ENCODE peak calls at places on chromosomes 4 and X, in six cellular contexts. One of them, this sample, is unnamed.

GRCh38 chr4:66575024-66575696 is 904.9 kb upstream of the EPHA5 start:
- DNase-seq in right cardiac atrium: peak
- DNase-seq in heart right ventricle: no peak
- DNase-seq in AG08396: peak
- DNase-seq in GM03348: peak
- DNase-seq in GM20000: no peak
- DNase-seq in this sample: no peak

GRCh38 chrX:9561199-9561598 is 96.3 kb downstream of the TBL1X start:
- DNase-seq in right cardiac atrium: no peak
- DNase-seq in heart right ventricle: no peak
- DNase-seq in AG08396: no peak
- DNase-seq in GM03348: no peak
- DNase-seq in GM20000: no peak
- DNase-seq in this sample: no peak

GRCh38 chr4:18593297-18594002 is 571.9 kb upstream of the LCORL start:
- DNase-seq in right cardiac atrium: peak
- DNase-seq in heart right ventricle: no peak
- DNase-seq in AG08396: peak
- DNase-seq in GM03348: peak
- DNase-seq in GM20000: peak
- DNase-seq in this sample: no peak

GRCh38 chr4:108700358-108700757 is 50.0 kb downstream of the OSTC start:
- DNase-seq in right cardiac atrium: no peak
- DNase-seq in heart right ventricle: no peak
- DNase-seq in AG08396: no peak
- DNase-seq in GM03348: peak
- DNase-seq in GM20000: no peak
- DNase-seq in this sample: no peak

GRCh38 chrX:73977542-73978169 is 326.3 kb upstream of the ZCCHC13 start:
- DNase-seq in right cardiac atrium: no peak
- DNase-seq in heart right ventricle: no peak
- DNase-seq in AG08396: no peak
- DNase-seq in GM03348: no peak
- DNase-seq in GM20000: peak
- DNase-seq in this sample: no peak

GRCh38 chrX:41730101-41730500 is 6.1 kb downstream of the GPR82 start:
- DNase-seq in right cardiac atrium: no peak
- DNase-seq in heart right ventricle: no peak
- DNase-seq in AG08396: no peak
- DNase-seq in GM03348: no peak
- DNase-seq in GM20000: no peak
- DNase-seq in this sample: no peak

GRCh38 chr4:128548381-128548780 is 260.8 kb upstream of the PGRMC2 start:
- DNase-seq in right cardiac atrium: no peak
- DNase-seq in heart right ventricle: no peak
- DNase-seq in AG08396: no peak
- DNase-seq in GM03348: no peak
- DNase-seq in GM20000: no peak
- DNase-seq in this sample: no peak

GRCh38 chrX:153765138-153766079 is 1.4 kb downstream of the PLXNB3 start:
- DNase-seq in right cardiac atrium: peak
- DNase-seq in heart right ventricle: peak
- DNase-seq in AG08396: peak
- DNase-seq in GM03348: no peak
- DNase-seq in GM20000: no peak
- DNase-seq in this sample: no peak